ENCODE peak calls at places on chromosomes 11 and 22, in six cellular contexts. D is activated naive CD8-positive, alpha-beta T cell treated with anti-CD3 and anti-CD28 coated beads, Interleukin-2, amount 50 U/mL, for 24 hours; M is stomach; R is GM23248; Q is left cardiac atrium; Y is colonic mucosa. X is an unnamed sample.

GRCh38 chr11:115665345-115665901 is 161.2 kb upstream of the CADM1 start:
- DNase-seq in D (no peak), M (no peak), R (no peak), Q (no peak), Y (no peak), X (no peak)

GRCh38 chr11:125982348-125982730 is 36.5 kb downstream of the VSIG10L2 start:
- DNase-seq in D (no peak), M (no peak), R (no peak), Q (no peak), Y (no peak), X (no peak)

GRCh38 chr11:64842851-64843841 is 1.3 kb downstream of the CDC42BPG start:
- DNase-seq in D (no peak), M (peak), R (no peak), Q (no peak), Y (peak), X (no peak)

GRCh38 chr22:22446527-22446926 is 62.0 kb downstream of the ZNF280B start:
- DNase-seq in D (no peak), M (no peak), R (peak), Q (no peak), Y (no peak), X (no peak)

GRCh38 chr11:3120071-3120792 is 44.9 kb downstream of the OSBPL5 start:
- DNase-seq in D (no peak), M (peak), R (no peak), Q (peak), Y (no peak), X (no peak)

GRCh38 chr11:73393479-73394415 is 17.5 kb downstream of the RELT start:
- DNase-seq in D (peak), M (peak), R (peak), Q (peak), Y (peak), X (peak)

GRCh38 chr11:64284962-64285884 is at the start of gene GPR137:
- DNase-seq in D (peak), M (peak), R (peak), Q (peak), Y (peak), X (peak)

GRCh38 chr22:20979243-20979809 is 2.8 kb upstream of the LZTR1 start:
- DNase-seq in D (peak), M (peak), R (peak), Q (peak), Y (peak), X (peak)

GRCh38 chr11:77232242-77232641 is 69.2 kb downstream of the GDPD4 start:
- DNase-seq in D (no peak), M (no peak), R (no peak), Q (no peak), Y (no peak), X (no peak)

GRCh38 chr22:46970411-46971123 is 208.1 kb downstream of the TBC1D22A start:
- DNase-seq in D (no peak), M (no peak), R (no peak), Q (no peak), Y (no peak), X (no peak)

GRCh38 chr11:64052938-64053622 is 17.3 kb downstream of the FLRT1 start:
- DNase-seq in D (no peak), M (no peak), R (no peak), Q (no peak), Y (no peak), X (no peak)

GRCh38 chr22:40121463-40121862 is 56.3 kb upstream of the TNRC6B start:
- DNase-seq in D (no peak), M (peak), R (no peak), Q (no peak), Y (no peak), X (no peak)